ENCODE peak calls at places on chromosomes 3 and 15, in eight cellular contexts. Z is aorta; F is H9; E is adrenal gland; P is tibial artery; V is CD4-positive, alpha-beta T cell; T is heart right ventricle; J is Caco-2. X is an unnamed sample.

GRCh38 chr3:111803123-111803593 is 55.9 kb upstream of the PHLDB2 start:
- DNase-seq in Z (peak; percentile 91), F (no peak), E (peak; percentile 64), P (peak; percentile 90), V (no peak), T (peak; percentile 39), J (no peak), X (peak; percentile 54)

GRCh38 chr15:32656091-32656860 is 14.8 kb downstream of the SCG5 start:
- DNase-seq in Z (no peak), F (no peak), E (no peak), P (no peak), V (no peak), T (no peak), J (no peak), X (no peak)

GRCh38 chr3:14289590-14290453 is 111.2 kb downstream of the LSM3 start:
- DNase-seq in Z (no peak), F (no peak), E (peak; percentile 60), P (no peak), V (no peak), T (peak; percentile 56), J (peak; percentile 52), X (peak; percentile 52)

GRCh38 chr3:148131990-148132638 is 565.6 kb upstream of the AGTR1 start:
- DNase-seq in Z (no peak), F (no peak), E (no peak), P (no peak), V (no peak), T (no peak), J (no peak), X (no peak)

GRCh38 chr15:51619331-51620033 is 3.1 kb downstream of the DMXL2 start:
- DNase-seq in Z (no peak), F (no peak), E (no peak), P (no peak), V (no peak), T (no peak), J (no peak), X (no peak)

GRCh38 chr3:53318522-53318921 is 28.8 kb downstream of the DCP1A start:
- DNase-seq in Z (no peak), F (no peak), E (no peak), P (no peak), V (no peak), T (no peak), J (no peak), X (no peak)

GRCh38 chr3:45026038-45026437 is at the start of gene CLEC3B:
- DNase-seq in Z (peak; percentile 85), F (no peak), E (peak; percentile 63), P (peak; percentile 70), V (no peak), T (peak; percentile 91), J (no peak), X (peak; percentile 33)

GRCh38 chr15:65349338-65349737 is 28.5 kb downstream of the IGDCC3 start:
- DNase-seq in Z (no peak), F (no peak), E (no peak), P (no peak), V (no peak), T (no peak), J (no peak), X (no peak)

GRCh38 chr3:54134713-54135112 is 12.4 kb downstream of the CACNA2D3 start:
- DNase-seq in Z (no peak), F (peak; percentile 36), E (no peak), P (no peak), V (no peak), T (no peak), J (no peak), X (no peak)

GRCh38 chr3:37367436-37367835 is 193.1 kb upstream of the LRRFIP2 start:
- DNase-seq in Z (no peak), F (no peak), E (no peak), P (no peak), V (no peak), T (no peak), J (no peak), X (no peak)

GRCh38 chr3:170910542-170910941 is 2.1 kb upstream of the EIF5A2 start:
- DNase-seq in Z (no peak), F (no peak), E (no peak), P (no peak), V (no peak), T (no peak), J (no peak), X (no peak)

GRCh38 chr3:188975612-188976314 is 196.0 kb upstream of the TPRG1 start:
- DNase-seq in Z (no peak), F (no peak), E (no peak), P (no peak), V (no peak), T (no peak), J (no peak), X (no peak)

GRCh38 chr3:32037932-32038271 is 56.4 kb downstream of the ZNF860 start:
- DNase-seq in Z (no peak), F (no peak), E (no peak), P (no peak), V (no peak), T (no peak), J (no peak), X (no peak)

GRCh38 chr3:143783856-143784370 is 64.4 kb downstream of the SLC9A9 start:
- DNase-seq in Z (no peak), F (no peak), E (no peak), P (no peak), V (no peak), T (no peak), J (no peak), X (no peak)

GRCh38 chr15:49953421-49953820 is 165.6 kb downstream of the ATP8B4 start:
- DNase-seq in Z (no peak), F (peak; percentile 26), E (no peak), P (no peak), V (no peak), T (no peak), J (no peak), X (no peak)

GRCh38 chr15:58043192-58043903 is 22.2 kb downstream of the ALDH1A2 start:
- DNase-seq in Z (peak; percentile 59), F (no peak), E (peak; percentile 61), P (peak; percentile 65), V (peak; percentile 19), T (peak; percentile 20), J (peak; percentile 41), X (peak; percentile 53)

GRCh38 chr3:21062724-21063436 is 688.1 kb downstream of the ZNF385D start:
- DNase-seq in Z (no peak), F (no peak), E (no peak), P (no peak), V (no peak), T (peak; percentile 9), J (no peak), X (no peak)

GRCh38 chr3:163919154-163919553 is 1159.1 kb downstream of the SI start:
- DNase-seq in Z (no peak), F (no peak), E (no peak), P (no peak), V (no peak), T (no peak), J (no peak), X (no peak)

GRCh38 chr3:39383913-39384664 is 919 bp downstream of the SLC25A38 start:
- DNase-seq in Z (peak; percentile 98), F (peak; percentile 97), E (peak; percentile 98), P (peak; percentile 97), V (peak; percentile 91), T (peak; percentile 95), J (peak; percentile 98), X (peak; percentile 98)

GRCh38 chr3:37793889-37794591 is 67.6 kb upstream of the CTDSPL start:
- DNase-seq in Z (no peak), F (no peak), E (no peak), P (no peak), V (no peak), T (no peak), J (no peak), X (no peak)

DNA sequence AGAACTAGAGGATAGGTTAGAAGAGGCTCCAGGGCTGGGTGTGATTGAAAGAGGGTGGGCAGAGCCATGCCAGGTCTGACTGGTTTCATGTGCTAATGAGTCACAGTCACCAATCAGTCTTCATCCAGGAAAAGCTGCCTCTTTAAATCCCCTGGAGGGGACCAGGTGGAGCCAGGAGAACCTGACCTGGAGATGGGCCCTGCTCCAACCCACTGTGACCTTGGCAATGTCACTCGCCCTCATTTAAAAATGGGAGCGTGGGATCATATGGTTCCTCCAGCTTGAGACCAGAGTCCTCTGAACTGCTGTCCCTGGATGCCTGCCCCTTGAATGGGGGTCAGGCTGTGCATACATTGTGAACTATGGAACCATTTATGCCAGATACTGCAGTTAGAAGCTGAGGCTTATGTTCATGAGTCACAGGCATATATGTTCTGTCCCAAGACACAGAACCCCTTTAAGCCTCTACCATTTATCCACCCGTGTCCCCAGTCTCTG is 23.0 kb downstream of the HES1 start:
- DNase-seq in Z (no peak), F (no peak), E (no peak), P (no peak), V (no peak), T (no peak), J (no peak), X (no peak)
- H3K27me3 ChIP-seq in Z (no peaks in the 10 kb centered on the region), F (no peaks in the 10 kb centered on the region), E (no peaks in the 10 kb centered on the region), P (peaks cover 58% of the 10 kb centered on the region), V (peaks cover 4% of the 10 kb centered on the region), T (no peaks in the 10 kb centered on the region), J (no peaks in the 10 kb centered on the region), X (no peaks in the 10 kb centered on the region)

DNA sequence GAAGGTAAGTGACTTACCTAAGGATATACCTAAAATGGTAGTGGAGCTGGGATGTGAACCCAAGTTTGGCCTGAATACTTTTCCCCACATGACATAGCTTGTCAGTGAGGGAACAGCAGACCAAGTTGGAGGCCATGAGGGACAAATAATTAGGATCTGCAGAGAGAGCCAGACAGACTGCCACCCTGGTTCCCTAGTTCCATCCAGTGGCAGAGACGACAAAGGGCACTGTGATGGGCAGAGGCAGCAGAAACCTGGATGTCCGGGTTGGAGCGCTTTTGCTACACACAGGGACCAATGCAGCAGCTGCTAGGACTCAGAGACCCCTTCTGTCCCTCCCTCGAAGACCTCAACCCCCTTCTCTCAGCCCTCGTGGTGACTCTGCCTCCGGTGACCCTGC is 1.2 kb downstream of the CPLX3 start:
- DNase-seq in Z (no peak), F (no peak), E (no peak), P (no peak), V (no peak), T (no peak), J (no peak), X (no peak)
- H3K27me3 ChIP-seq in Z (no peaks in the 10 kb centered on the region), F (peaks cover 10% of the 10 kb centered on the region), E (no peaks in the 10 kb centered on the region), P (peaks cover 71% of the 10 kb centered on the region), V (peaks cover 20% of the 10 kb centered on the region), T (no peaks in the 10 kb centered on the region), J (peaks cover 1% of the 10 kb centered on the region), X (peaks cover 33% of the 10 kb centered on the region)

GRCh38 chr15:62163397-62163796 is 1.7 kb downstream of the C2CD4B start:
- DNase-seq in Z (no peak), F (no peak), E (no peak), P (no peak), V (no peak), T (no peak), J (no peak), X (no peak)
- H3K27me3 ChIP-seq in Z (no peaks in the 10 kb centered on the region), F (peaks cover 24% of the 10 kb centered on the region), E (peaks cover 47% of the 10 kb centered on the region), P (peaks cover 69% of the 10 kb centered on the region), V (peaks cover 63% of the 10 kb centered on the region), T (no peaks in the 10 kb centered on the region), J (no peaks in the 10 kb centered on the region), X (peaks cover 79% of the 10 kb centered on the region)

GRCh38 chr3:128462341-128462910 is 4.3 kb downstream of the DNAJB8 start:
- DNase-seq in Z (no peak), F (no peak), E (no peak), P (no peak), V (no peak), T (no peak), J (no peak), X (no peak)
- H3K27me3 ChIP-seq in Z (no peaks in the 10 kb centered on the region), F (no peaks in the 10 kb centered on the region), E (no peaks in the 10 kb centered on the region), P (peaks cover 16% of the 10 kb centered on the region), V (no peaks in the 10 kb centered on the region), T (no peaks in the 10 kb centered on the region), J (no peaks in the 10 kb centered on the region), X (no peaks in the 10 kb centered on the region)

X was measured in transverse colon.